ENCODE peak calls at places on chromosomes 11 and 22, in six cellular contexts. W, J, O, Y, A and P are unnamed samples.

GRCh38 chr22:40156001-40156516 is 21.7 kb upstream of the TNRC6B start:
- DNase-seq in W (peak), O (peak), A (no peak), J (peak), Y (peak), P (peak)

GRCh38 chr11:31687861-31688260 is 123.3 kb downstream of the PAX6 start:
- DNase-seq in W (no peak), A (no peak), O (no peak), Y (no peak), J (no peak), P (no peak)

GRCh38 chr11:132674161-132674560 is 858.1 kb downstream of the OPCML start:
- DNase-seq in O (peak), W (no peak), A (no peak), Y (no peak), J (no peak), P (no peak)

GRCh38 chr22:23402275-23403151 is 177.6 kb downstream of the IGLL1 start:
- DNase-seq in O (peak), A (no peak), W (peak), Y (peak), J (peak), P (peak)

GRCh38 chr11:76083563-76084451 is 122.5 kb downstream of the WNT11 start:
- DNase-seq in W (no peak), O (peak), A (no peak), J (no peak), Y (no peak), P (no peak)

GRCh38 chr11:126702165-126702738 is 298.3 kb downstream of the KIRREL3 start:
- DNase-seq in O (no peak), A (no peak), J (no peak), Y (no peak), W (no peak), P (no peak)

GRCh38 chr22:44289429-44290171 is 23.2 kb downstream of the SHISAL1 start:
- DNase-seq in J (no peak), A (no peak), W (no peak), O (no peak), Y (no peak), P (no peak)

GRCh38 chr11:100861221-100861620 is 174.1 kb downstream of the ARHGAP42 start:
- DNase-seq in J (peak), W (no peak), Y (no peak), A (no peak), O (no peak), P (no peak)

GRCh38 chr22:45972091-45972867 is 4.7 kb downstream of the WNT7B start:
- DNase-seq in O (no peak), A (no peak), W (no peak), J (no peak), Y (no peak), P (peak)

GRCh38 chr11:112723676-112724075 is 237.5 kb upstream of the NCAM1 start:
- DNase-seq in A (no peak), O (no peak), W (no peak), J (no peak), Y (no peak), P (no peak)
- TF ChIP-seq MYC in A (no peak), O (no peak), W (no peak), J (no peak), Y (no peak), P (no peak)

GRCh38 chr11:113247231-113247630 is 67.2 kb upstream of the TTC12 start:
- DNase-seq in W (no peak), J (no peak), Y (no peak), O (no peak), A (no peak), P (no peak)

GRCh38 chr11:113251281-113251680 is 63.1 kb upstream of the TTC12 start:
- DNase-seq in J (no peak), A (no peak), O (no peak), Y (no peak), W (no peak), P (no peak)

GRCh38 chr11:113249491-113249763 is 65.0 kb upstream of the TTC12 start:
- DNase-seq in O (no peak), Y (no peak), J (peak), W (no peak), A (no peak), P (peak)

GRCh38 chr11:113249786-113250185 is 64.6 kb upstream of the TTC12 start:
- DNase-seq in O (no peak), A (no peak), Y (no peak), J (no peak), W (no peak), P (no peak)

DNA sequence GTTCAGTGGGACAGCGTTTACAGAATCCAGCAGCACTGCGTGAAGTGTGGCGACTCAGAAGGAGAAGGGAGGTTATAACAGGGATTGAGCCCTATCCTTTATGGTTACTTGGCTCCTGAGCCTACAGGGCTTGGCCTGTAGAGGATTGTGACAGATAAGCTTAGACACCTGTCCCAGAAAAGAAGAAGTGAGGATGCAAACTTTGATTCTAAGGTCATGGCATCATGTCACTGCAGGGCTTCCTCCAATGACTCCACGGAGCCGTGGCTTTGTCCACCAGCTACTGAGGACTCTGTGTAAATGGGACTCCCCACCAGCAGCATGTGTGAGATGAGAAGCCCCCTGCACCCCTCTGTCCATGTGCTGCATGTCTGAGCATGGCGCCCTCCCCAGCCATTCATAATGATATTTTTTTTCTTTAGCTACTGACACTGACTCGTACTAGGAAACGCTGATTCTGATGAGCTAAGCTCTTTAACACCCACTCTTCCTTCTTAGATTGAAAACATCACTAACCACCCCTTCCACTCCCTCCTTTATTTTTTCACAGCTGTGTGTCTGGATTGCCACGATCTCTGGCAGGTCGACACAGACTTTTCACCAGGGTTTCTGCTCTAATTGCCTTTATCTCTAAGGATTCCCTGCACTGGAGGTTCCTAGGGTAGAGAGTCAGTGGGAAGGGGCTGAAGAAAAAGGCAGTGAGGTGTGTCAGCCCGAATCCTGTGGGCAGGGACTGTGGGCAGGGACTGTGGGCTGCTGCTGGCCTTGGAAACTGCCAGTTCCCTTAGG is 65.5 kb upstream of the TTC12 start:
- DNase-seq in O (no peak), W (no peak), Y (no peak), J (no peak), A (no peak), P (no peak)
- TF ChIP-seq MYC in O (no peak), W (no peak), Y (no peak), J (no peak), A (no peak), P (no peak)

DNA sequence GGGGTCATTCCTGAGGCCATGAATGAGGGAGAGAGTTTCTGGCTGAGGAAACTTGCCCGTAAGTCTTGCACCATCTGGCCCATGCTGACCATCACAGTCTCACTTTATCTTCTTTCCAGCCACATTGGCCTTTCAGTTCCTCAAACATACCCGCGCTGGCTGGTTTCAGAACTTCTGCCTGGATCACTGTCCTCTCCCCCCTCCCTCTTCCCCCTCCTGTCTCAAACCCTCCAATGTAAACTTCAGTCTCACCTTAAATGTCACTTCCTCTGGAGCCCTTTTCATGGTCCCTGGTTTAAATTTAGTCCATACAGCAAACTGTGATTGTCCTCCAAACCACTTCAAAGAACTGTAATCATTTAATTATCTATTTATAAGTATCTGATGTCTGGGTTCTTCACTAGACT is 3.7 kb upstream of the TMEM109 start:
- DNase-seq in J (no peak), W (no peak), Y (no peak), A (peak), O (no peak), P (peak)
- TF ChIP-seq MYC in J (no peak), W (no peak), Y (no peak), A (no peak), O (no peak), P (no peak)

DNA sequence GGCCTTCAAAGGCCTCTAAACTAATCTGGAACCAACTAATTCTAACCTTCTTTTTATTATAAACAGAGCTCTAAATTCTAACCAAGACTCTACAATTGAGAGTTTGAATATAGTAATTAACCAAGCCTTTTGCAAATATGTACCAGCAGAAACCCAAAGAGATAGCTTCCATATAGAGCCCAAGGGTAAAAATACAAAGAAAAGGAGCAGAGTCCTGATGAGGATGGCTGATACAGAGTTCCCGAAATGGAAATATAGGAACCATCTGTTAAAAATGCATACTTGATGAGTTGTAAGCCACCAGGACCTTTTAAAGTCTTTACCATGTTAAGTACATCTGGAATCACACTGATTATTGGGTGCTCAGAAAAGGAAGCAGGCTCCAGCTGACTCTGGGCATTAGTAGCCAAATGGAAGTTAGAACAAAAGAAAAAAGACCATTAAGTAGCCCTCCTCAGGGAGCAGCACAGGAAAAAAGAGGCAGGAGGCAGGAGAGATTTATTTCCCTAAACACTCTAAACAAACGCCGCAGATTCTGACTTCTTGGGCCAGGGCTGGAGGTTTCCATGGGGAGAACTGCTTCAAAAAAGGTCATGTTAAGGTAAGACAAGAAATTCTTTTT is 463.1 kb upstream of the FAT3 start:
- DNase-seq in Y (no peak), W (no peak), O (no peak), A (no peak), J (no peak), P (no peak)
- TF ChIP-seq MYC in Y (no peak), W (no peak), O (no peak), A (no peak), J (no peak), P (no peak)

GRCh38 chr22:27581688-27582087 is 219.9 kb downstream of the MN1 start:
- DNase-seq in J (no peak), Y (no peak), W (no peak), A (no peak), O (no peak), P (no peak)

GRCh38 chr22:27578937-27579617 is 222.5 kb downstream of the MN1 start:
- DNase-seq in Y (no peak), O (peak), A (no peak), J (no peak), W (no peak), P (no peak)

GRCh38 chr22:27581241-27581640 is 220.3 kb downstream of the MN1 start:
- DNase-seq in J (no peak), W (no peak), O (no peak), Y (no peak), A (no peak), P (no peak)

GRCh38 chr22:27577570-27577969 is 224.0 kb downstream of the MN1 start:
- DNase-seq in A (no peak), O (no peak), Y (no peak), J (no peak), W (no peak), P (no peak)

GRCh38 chr22:27580311-27580897 is 221.2 kb downstream of the MN1 start:
- DNase-seq in Y (no peak), O (peak), J (peak), A (no peak), W (no peak), P (peak)
- TF ChIP-seq MYC in Y (no peak), O (no peak), J (no peak), A (no peak), W (no peak), P (no peak)

DNA sequence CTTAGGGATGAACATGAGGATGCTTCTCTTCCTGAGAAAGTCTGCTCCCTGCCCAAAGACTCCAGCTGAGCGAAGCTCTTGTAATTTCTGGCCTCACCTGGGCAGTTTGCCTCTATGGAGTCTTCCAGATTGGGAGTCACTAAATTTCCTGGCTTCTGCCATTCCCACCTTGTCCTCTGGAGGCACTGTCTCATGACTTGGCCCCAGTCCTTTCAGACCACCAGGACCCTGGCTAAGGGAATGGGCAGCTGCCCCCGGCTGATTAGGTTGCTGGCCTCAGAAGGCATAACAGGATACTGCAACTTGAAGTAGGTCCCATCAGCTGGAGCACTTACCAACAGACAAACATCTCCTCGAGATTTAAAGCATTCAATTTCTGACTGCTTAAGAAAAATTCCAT is 128.1 kb upstream of the SPON1 start:
- DNase-seq in Y (peak), J (peak), A (no peak), W (no peak), O (peak), P (peak)
- TF ChIP-seq MYC in Y (no peak), J (no peak), A (no peak), W (no peak), O (no peak), P (no peak)

DNA sequence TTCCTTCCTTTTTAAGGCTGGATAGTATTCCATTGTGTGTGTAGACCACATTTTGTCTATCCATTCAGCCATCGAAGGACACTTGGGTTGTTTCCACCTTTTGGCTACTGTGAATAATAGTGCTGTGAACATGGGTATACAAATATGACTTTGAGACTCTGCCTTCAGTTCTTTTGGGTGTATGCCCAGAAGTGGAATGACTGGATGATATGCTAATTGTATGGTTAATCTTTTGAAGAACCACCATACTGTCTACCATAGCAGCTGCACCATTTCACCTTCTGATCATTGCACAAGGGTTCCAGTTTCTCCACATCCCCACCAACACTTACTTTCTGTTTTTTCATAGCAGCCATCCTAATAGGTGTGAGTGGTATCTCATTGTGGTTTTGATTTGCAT is 30.3 kb downstream of the SGSM1 start:
- DNase-seq in O (no peak), W (no peak), A (no peak), Y (no peak), J (no peak), P (no peak)
- TF ChIP-seq MYC in O (no peak), W (no peak), A (no peak), Y (no peak), J (no peak), P (no peak)